ENCODE peak calls at places on chromosomes 11 and 22, in five cellular contexts. One of them, this sample, is unnamed.

GRCh38 chr11:77249427-77249826 is 52.1 kb downstream of the GDPD4 start:
- DNase-seq in kidney epithelial cell: peak; percentile 12
- DNase-seq in fibroblast of lung: no peak
- DNase-seq in neuronal stem cell: no peak
- DNase-seq in brain microvascular endothelial cell: no peak
- DNase-seq in this sample: no peak

GRCh38 chr11:6298605-6299004 is 21.7 kb downstream of the CAVIN3 start:
- DNase-seq in kidney epithelial cell: no peak
- DNase-seq in neuronal stem cell: no peak
- DNase-seq in fibroblast of lung: peak; percentile 25
- DNase-seq in brain microvascular endothelial cell: no peak
- DNase-seq in this sample: no peak

GRCh38 chr22:42697542-42698013 is 23.1 kb downstream of the A4GALT start:
- DNase-seq in neuronal stem cell: no peak
- DNase-seq in fibroblast of lung: peak; percentile 81
- DNase-seq in kidney epithelial cell: peak; percentile 48
- DNase-seq in brain microvascular endothelial cell: peak; percentile 77
- DNase-seq in this sample: no peak

GRCh38 chr11:123054301-123055065 is 7.5 kb downstream of the HSPA8 start:
- DNase-seq in neuronal stem cell: peak; percentile 64
- DNase-seq in kidney epithelial cell: no peak
- DNase-seq in brain microvascular endothelial cell: peak; percentile 51
- DNase-seq in fibroblast of lung: peak; percentile 78
- DNase-seq in this sample: no peak

GRCh38 chr11:16148301-16148787 is 208.0 kb downstream of the SOX6 start:
- DNase-seq in kidney epithelial cell: no peak
- DNase-seq in fibroblast of lung: peak; percentile 27
- DNase-seq in brain microvascular endothelial cell: no peak
- DNase-seq in neuronal stem cell: no peak
- DNase-seq in this sample: no peak

GRCh38 chr11:118938491-118939411 is 13.0 kb upstream of the BCL9L start:
- DNase-seq in kidney epithelial cell: peak; percentile 79
- DNase-seq in brain microvascular endothelial cell: peak; percentile 66
- DNase-seq in fibroblast of lung: no peak
- DNase-seq in neuronal stem cell: no peak
- DNase-seq in this sample: no peak

GRCh38 chr11:112310414-112310813 is 49.8 kb upstream of the PLET1 start:
- DNase-seq in fibroblast of lung: no peak
- DNase-seq in brain microvascular endothelial cell: no peak
- DNase-seq in kidney epithelial cell: no peak
- DNase-seq in neuronal stem cell: no peak
- DNase-seq in this sample: no peak

GRCh38 chr11:3178349-3178748 is 13.2 kb upstream of the OSBPL5 start:
- DNase-seq in fibroblast of lung: no peak
- DNase-seq in neuronal stem cell: no peak
- DNase-seq in kidney epithelial cell: no peak
- DNase-seq in brain microvascular endothelial cell: peak; percentile 39
- DNase-seq in this sample: no peak

GRCh38 chr11:9861860-9862725 is 198.2 kb downstream of the SWAP70 start:
- DNase-seq in fibroblast of lung: peak; percentile 77
- DNase-seq in brain microvascular endothelial cell: peak; percentile 82
- DNase-seq in kidney epithelial cell: peak; percentile 23
- DNase-seq in neuronal stem cell: peak; percentile 44
- DNase-seq in this sample: peak; percentile 21

GRCh38 chr11:69497221-69497787 is 15.8 kb downstream of the LINC01488 start:
- DNase-seq in fibroblast of lung: peak; percentile 94
- DNase-seq in neuronal stem cell: peak; percentile 81
- DNase-seq in brain microvascular endothelial cell: peak; percentile 96
- DNase-seq in kidney epithelial cell: peak; percentile 83
- DNase-seq in this sample: no peak

GRCh38 chr11:117180020-117180419 is 1.5 kb downstream of the SIDT2 start:
- DNase-seq in kidney epithelial cell: no peak
- DNase-seq in brain microvascular endothelial cell: no peak
- DNase-seq in fibroblast of lung: no peak
- DNase-seq in neuronal stem cell: no peak
- DNase-seq in this sample: no peak

GRCh38 chr11:75728992-75729391 is 11.4 kb downstream of the MOGAT2 start:
- DNase-seq in fibroblast of lung: no peak
- DNase-seq in brain microvascular endothelial cell: no peak
- DNase-seq in neuronal stem cell: no peak
- DNase-seq in kidney epithelial cell: no peak
- DNase-seq in this sample: no peak

GRCh38 chr11:46906596-46906995 is 11.8 kb downstream of the LRP4 start:
- DNase-seq in neuronal stem cell: no peak
- DNase-seq in brain microvascular endothelial cell: peak; percentile 32
- DNase-seq in kidney epithelial cell: no peak
- DNase-seq in fibroblast of lung: no peak
- DNase-seq in this sample: no peak

GRCh38 chr11:134342572-134343340 is 11.0 kb downstream of the GLB1L2 start:
- DNase-seq in fibroblast of lung: no peak
- DNase-seq in neuronal stem cell: no peak
- DNase-seq in kidney epithelial cell: no peak
- DNase-seq in brain microvascular endothelial cell: no peak
- DNase-seq in this sample: no peak

GRCh38 chr22:39665229-39665628 is 94.7 kb downstream of the CACNA1I start:
- DNase-seq in fibroblast of lung: no peak
- DNase-seq in neuronal stem cell: no peak
- DNase-seq in brain microvascular endothelial cell: no peak
- DNase-seq in kidney epithelial cell: no peak
- DNase-seq in this sample: no peak

GRCh38 chr11:94325681-94326080 is 21.3 kb downstream of the IZUMO1R start:
- DNase-seq in fibroblast of lung: no peak
- DNase-seq in brain microvascular endothelial cell: peak; percentile 14
- DNase-seq in neuronal stem cell: peak; percentile 6
- DNase-seq in kidney epithelial cell: no peak
- DNase-seq in this sample: peak; percentile 11

GRCh38 chr11:118046051-118046963 is 30.6 kb upstream of the TMPRSS4 start:
- DNase-seq in neuronal stem cell: no peak
- DNase-seq in fibroblast of lung: no peak
- DNase-seq in brain microvascular endothelial cell: no peak
- DNase-seq in kidney epithelial cell: no peak
- DNase-seq in this sample: peak; percentile 26

GRCh38 chr22:19473578-19473977 is 5.4 kb downstream of the UFD1 start:
- DNase-seq in fibroblast of lung: no peak
- DNase-seq in kidney epithelial cell: no peak
- DNase-seq in neuronal stem cell: no peak
- DNase-seq in brain microvascular endothelial cell: no peak
- DNase-seq in this sample: no peak
- H3K36me3 ChIP-seq in fibroblast of lung: peaks cover 26% of the 10 kb centered on the region
- H3K36me3 ChIP-seq in kidney epithelial cell: peaks cover 4% of the 10 kb centered on the region
- H3K36me3 ChIP-seq in neuronal stem cell: peaks cover 77% of the 10 kb centered on the region
- H3K36me3 ChIP-seq in brain microvascular endothelial cell: peaks cover 67% of the 10 kb centered on the region
- H3K36me3 ChIP-seq in this sample: peaks cover 46% of the 10 kb centered on the region

DNA sequence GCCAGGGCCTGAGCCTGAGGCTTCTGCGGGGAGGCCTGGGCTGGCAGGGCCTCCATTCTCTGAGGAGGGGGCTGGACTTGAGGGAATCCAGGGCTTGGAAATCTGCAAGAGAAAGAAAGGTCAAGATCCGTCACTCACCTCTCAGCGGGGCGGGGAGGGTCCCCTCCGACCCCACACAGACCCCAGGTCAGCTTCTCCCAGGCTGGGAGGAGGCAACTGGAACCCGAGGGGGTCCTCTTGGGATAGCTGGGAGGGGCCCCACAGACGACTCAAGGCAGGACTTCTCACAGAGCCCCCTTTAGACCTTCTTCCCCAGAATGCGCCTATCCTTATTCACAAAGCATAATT is 11.0 kb downstream of the TNKS1BP1 start:
- DNase-seq in kidney epithelial cell: no peak
- DNase-seq in neuronal stem cell: no peak
- DNase-seq in brain microvascular endothelial cell: no peak
- DNase-seq in fibroblast of lung: no peak
- DNase-seq in this sample: no peak
- H3K36me3 ChIP-seq in kidney epithelial cell: peaks cover 12% of the 10 kb centered on the region
- H3K36me3 ChIP-seq in neuronal stem cell: peaks cover 98% of the 10 kb centered on the region
- H3K36me3 ChIP-seq in brain microvascular endothelial cell: peaks cover 89% of the 10 kb centered on the region
- H3K36me3 ChIP-seq in fibroblast of lung: peaks cover 35% of the 10 kb centered on the region
- H3K36me3 ChIP-seq in this sample: no peaks in the 10 kb centered on the region

GRCh38 chr22:19383292-19383691 is 48.2 kb downstream of the HIRA start:
- DNase-seq in kidney epithelial cell: no peak
- DNase-seq in fibroblast of lung: no peak
- DNase-seq in brain microvascular endothelial cell: no peak
- DNase-seq in neuronal stem cell: no peak
- DNase-seq in this sample: no peak
- H3K36me3 ChIP-seq in kidney epithelial cell: peaks cover 3% of the 10 kb centered on the region
- H3K36me3 ChIP-seq in fibroblast of lung: peaks cover 20% of the 10 kb centered on the region
- H3K36me3 ChIP-seq in brain microvascular endothelial cell: peaks cover 59% of the 10 kb centered on the region
- H3K36me3 ChIP-seq in neuronal stem cell: peaks cover 84% of the 10 kb centered on the region
- H3K36me3 ChIP-seq in this sample: peaks cover 36% of the 10 kb centered on the region

GRCh38 chr22:50452649-50453048 is 22.2 kb downstream of the SBF1 start:
- DNase-seq in neuronal stem cell: no peak
- DNase-seq in fibroblast of lung: no peak
- DNase-seq in brain microvascular endothelial cell: no peak
- DNase-seq in kidney epithelial cell: no peak
- DNase-seq in this sample: no peak

GRCh38 chr22:50454556-50455075 is 20.2 kb downstream of the SBF1 start:
- DNase-seq in kidney epithelial cell: no peak
- DNase-seq in neuronal stem cell: no peak
- DNase-seq in brain microvascular endothelial cell: no peak
- DNase-seq in fibroblast of lung: no peak
- DNase-seq in this sample: no peak

GRCh38 chr22:50456466-50457234 is 18.2 kb downstream of the SBF1 start:
- DNase-seq in fibroblast of lung: no peak
- DNase-seq in neuronal stem cell: no peak
- DNase-seq in brain microvascular endothelial cell: no peak
- DNase-seq in kidney epithelial cell: no peak
- DNase-seq in this sample: no peak

GRCh38 chr22:50456026-50456425 is 18.8 kb downstream of the SBF1 start:
- DNase-seq in brain microvascular endothelial cell: no peak
- DNase-seq in fibroblast of lung: no peak
- DNase-seq in neuronal stem cell: no peak
- DNase-seq in kidney epithelial cell: no peak
- DNase-seq in this sample: no peak

DNA sequence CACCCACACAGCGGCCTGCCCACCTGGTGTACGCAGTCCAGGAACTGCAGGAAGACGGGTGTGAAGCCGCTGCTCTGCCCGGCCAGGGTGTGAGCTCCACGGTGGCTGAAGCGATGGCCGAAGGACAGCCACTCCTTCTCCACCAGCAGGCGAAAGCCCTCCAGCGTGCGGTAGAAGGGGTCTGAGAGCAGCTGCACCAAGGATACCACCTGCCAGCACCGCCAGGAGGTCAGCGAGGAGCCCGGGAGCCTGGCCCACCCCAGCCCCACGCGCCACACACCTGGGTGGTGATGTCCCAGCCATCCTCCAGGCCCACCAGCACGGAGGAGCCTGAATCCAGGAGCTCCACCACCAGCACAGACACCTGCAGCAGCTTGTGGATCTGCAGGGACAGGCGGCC is 19.6 kb downstream of the SBF1 start:
- DNase-seq in kidney epithelial cell: no peak
- DNase-seq in neuronal stem cell: no peak
- DNase-seq in brain microvascular endothelial cell: no peak
- DNase-seq in fibroblast of lung: no peak
- DNase-seq in this sample: no peak
- H3K36me3 ChIP-seq in kidney epithelial cell: peaks cover 4% of the 10 kb centered on the region
- H3K36me3 ChIP-seq in neuronal stem cell: peaks cover 94% of the 10 kb centered on the region
- H3K36me3 ChIP-seq in brain microvascular endothelial cell: peaks cover 53% of the 10 kb centered on the region
- H3K36me3 ChIP-seq in fibroblast of lung: peaks cover 20% of the 10 kb centered on the region
- H3K36me3 ChIP-seq in this sample: peaks cover 45% of the 10 kb centered on the region

DNA sequence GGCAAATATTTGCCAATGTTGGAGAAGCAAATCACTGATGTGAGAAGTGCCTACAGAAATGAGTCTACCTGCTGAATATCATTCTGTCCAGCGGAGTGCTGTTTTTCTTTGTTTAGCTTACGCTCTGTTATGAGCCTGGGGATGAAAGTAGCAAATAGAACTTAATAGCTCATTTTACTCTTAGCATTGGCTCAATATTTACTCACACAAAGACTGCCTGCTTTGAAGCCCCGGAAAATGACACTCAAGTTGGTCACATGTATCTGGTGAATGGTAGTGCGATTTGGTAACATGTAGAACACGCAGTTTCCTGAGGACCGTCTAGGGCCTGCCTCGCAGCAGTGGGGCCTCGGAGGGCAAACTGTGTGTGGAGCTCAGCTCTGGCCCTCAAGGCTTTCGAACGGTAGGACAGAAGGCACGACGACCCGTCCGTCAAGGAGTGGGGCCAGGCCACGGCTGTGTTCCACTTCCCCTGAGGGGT is 38.9 kb downstream of the TBC1D22A start:
- DNase-seq in brain microvascular endothelial cell: no peak
- DNase-seq in kidney epithelial cell: no peak
- DNase-seq in neuronal stem cell: no peak
- DNase-seq in fibroblast of lung: no peak
- DNase-seq in this sample: no peak
- H3K36me3 ChIP-seq in brain microvascular endothelial cell: peaks cover 9% of the 10 kb centered on the region
- H3K36me3 ChIP-seq in kidney epithelial cell: no peaks in the 10 kb centered on the region
- H3K36me3 ChIP-seq in neuronal stem cell: peaks cover 39% of the 10 kb centered on the region
- H3K36me3 ChIP-seq in fibroblast of lung: peaks cover 6% of the 10 kb centered on the region
- H3K36me3 ChIP-seq in this sample: peaks cover 38% of the 10 kb centered on the region

This sample was measured in GM06990.